ENCODE peak calls at places on chromosomes 12 and 14, in eight cellular contexts. Q, K, J, M, U, P, Z and Y are unnamed samples.

GRCh38 chr12:84875241-84875640 is 37.4 kb downstream of the SLC6A15 start:
- DNase-seq in M (no peak), Q (no peak), Z (no peak), J (no peak), P (no peak), K (no peak), U (no peak), Y (no peak)

GRCh38 chr12:56374726-56375597 is 12.3 kb upstream of the APOF start:
- DNase-seq in J (no peak), Z (no peak), Q (no peak), U (no peak), P (no peak), M (no peak), K (no peak), Y (no peak)

GRCh38 chr14:61466249-61466904 is 145.0 kb downstream of the PRKCH start:
- DNase-seq in P (peak), U (peak), Q (no peak), K (peak), M (no peak), Z (peak), J (peak), Y (no peak)

GRCh38 chr14:101476931-101477553 is 84.3 kb upstream of the DIO3 start:
- DNase-seq in Q (no peak), Z (peak), J (no peak), K (no peak), U (no peak), M (peak), P (peak), Y (no peak)

GRCh38 chr12:131591136-131591535 is 119.8 kb upstream of the SFSWAP start:
- DNase-seq in K (no peak), M (no peak), U (no peak), P (no peak), J (no peak), Q (no peak), Z (no peak), Y (no peak)

GRCh38 chr12:68440068-68440581 is 108.0 kb upstream of the MDM1 start:
- DNase-seq in Z (no peak), M (no peak), U (no peak), P (peak), Q (no peak), J (peak), K (peak), Y (no peak)

GRCh38 chr12:12267801-12268200 is 957 bp upstream of the LRP6 start:
- DNase-seq in U (no peak), J (no peak), P (no peak), K (no peak), M (peak), Q (no peak), Z (peak), Y (peak)

GRCh38 chr12:25959069-25959961 is 833 bp downstream of the RASSF8 start:
- DNase-seq in K (peak), Z (peak), P (peak), Q (no peak), M (peak), J (peak), U (peak), Y (no peak)

GRCh38 chr12:4091001-4091789 is 182.4 kb upstream of the CCND2 start:
- DNase-seq in K (no peak), Q (no peak), J (no peak), Z (no peak), P (no peak), M (no peak), U (no peak), Y (no peak)

GRCh38 chr14:104682107-104682593 is 7.3 kb upstream of the INF2 start:
- DNase-seq in Q (no peak), J (no peak), Z (no peak), K (no peak), U (no peak), M (no peak), P (no peak), Y (no peak)

GRCh38 chr14:96184737-96185136 is 19.9 kb upstream of the BDKRB2 start:
- DNase-seq in K (peak), U (no peak), Q (no peak), Z (no peak), J (no peak), M (no peak), P (no peak), Y (no peak)

GRCh38 chr12:108907861-108908302 is 28.0 kb downstream of the DAO start:
- DNase-seq in Z (no peak), P (no peak), J (no peak), U (no peak), K (peak), M (no peak), Q (no peak), Y (no peak)

GRCh38 chr12:43338848-43339526 is 213.0 kb downstream of the ADAMTS20 start:
- DNase-seq in M (peak), P (peak), J (peak), Q (no peak), Z (no peak), K (peak), U (peak), Y (no peak)

GRCh38 chr14:51792819-51793218 is 67.6 kb upstream of the GNG2 start:
- DNase-seq in K (peak), Q (no peak), P (no peak), U (no peak), Z (no peak), J (no peak), M (no peak), Y (no peak)

GRCh38 chr12:122064780-122065588 is 13.6 kb upstream of the MLXIP start:
- DNase-seq in P (peak), Z (peak), Q (no peak), K (peak), U (no peak), M (peak), J (peak), Y (no peak)

GRCh38 chr12:123910057-123910456 is 62.6 kb downstream of the CCDC92 start:
- DNase-seq in P (no peak), M (no peak), J (no peak), U (no peak), Z (no peak), Q (no peak), K (no peak), Y (no peak)

GRCh38 chr12:93025145-93026103 is 96.3 kb upstream of the EEA1 start:
- DNase-seq in P (peak), Z (no peak), Q (no peak), K (peak), M (peak), U (no peak), J (peak), Y (peak)

GRCh38 chr14:36221097-36221496 is 44.6 kb upstream of the PTCSC3 start:
- DNase-seq in P (no peak), J (no peak), Z (no peak), K (no peak), M (no peak), U (no peak), Q (no peak), Y (no peak)

GRCh38 chr14:87810711-87811110 is 182.3 kb downstream of the GALC start:
- DNase-seq in Q (no peak), M (no peak), J (no peak), U (no peak), Z (no peak), P (no peak), K (no peak), Y (no peak)

GRCh38 chr14:70692210-70692609 is 50.5 kb downstream of the TTC9 start:
- DNase-seq in Z (no peak), J (no peak), K (no peak), Q (no peak), M (peak), U (no peak), P (no peak), Y (no peak)

GRCh38 chr14:28677381-28677780 is 89.2 kb upstream of the FOXG1 start:
- DNase-seq in K (no peak), M (no peak), Z (no peak), J (no peak), P (no peak), U (no peak), Q (no peak), Y (no peak)

GRCh38 chr12:75660107-75660530 is 148.7 kb upstream of the KRR1 start:
- DNase-seq in Q (no peak), U (peak), Z (no peak), J (peak), P (peak), M (no peak), K (peak), Y (no peak)

GRCh38 chr12:104458645-104459555 is 2.2 kb downstream of the CHST11 start:
- DNase-seq in U (no peak), M (peak), K (peak), P (no peak), J (peak), Q (no peak), Z (peak), Y (peak)

GRCh38 chr12:131922772-131923171 is 6.3 kb upstream of the PUS1 start:
- DNase-seq in K (no peak), Z (no peak), Q (no peak), M (no peak), J (no peak), P (no peak), U (no peak), Y (no peak)

GRCh38 chr12:118884226-118884625 is 97.1 kb upstream of the SRRM4 start:
- DNase-seq in M (no peak), U (no peak), Q (no peak), Z (no peak), J (no peak), P (no peak), K (no peak), Y (no peak)

GRCh38 chr14:104473244-104473565 is 106.4 kb upstream of the C14orf180 start:
- DNase-seq in Q (no peak), Z (no peak), J (no peak), P (no peak), K (no peak), M (no peak), U (no peak), Y (no peak)

GRCh38 chr14:105250008-105250366 is 1.7 kb downstream of the BTBD6 start:
- DNase-seq in J (no peak), Z (no peak), Q (no peak), U (no peak), P (no peak), M (no peak), K (no peak), Y (no peak)

GRCh38 chr14:102280376-102280962 is 24.5 kb downstream of the MOK start:
- DNase-seq in J (peak), M (no peak), U (peak), P (peak), Q (no peak), Z (no peak), K (peak), Y (no peak)

GRCh38 chr12:130674676-130675075 is 41.4 kb downstream of the RIMBP2 start:
- DNase-seq in M (no peak), Q (no peak), Z (no peak), J (no peak), U (no peak), P (no peak), K (no peak), Y (no peak)

GRCh38 chr12:105983622-105984325 is 155.0 kb downstream of the NUAK1 start:
- DNase-seq in M (no peak), U (peak), P (peak), Q (no peak), Z (no peak), K (peak), J (peak), Y (no peak)

GRCh38 chr12:89414851-89415250 is 62.5 kb upstream of the DUSP6 start:
- DNase-seq in K (peak), P (no peak), M (no peak), J (peak), Z (no peak), Q (no peak), U (peak), Y (no peak)

GRCh38 chr12:8057839-8058238 is 8.3 kb downstream of the C3AR1 start:
- DNase-seq in Q (no peak), M (no peak), J (peak), Z (no peak), P (no peak), U (no peak), K (peak), Y (no peak)

GRCh38 chr12:91841786-91842185 is 303.9 kb downstream of the BTG1 start:
- DNase-seq in J (no peak), Z (no peak), M (no peak), K (no peak), P (no peak), U (no peak), Q (no peak), Y (no peak)

GRCh38 chr12:102851246-102851645 is 65.8 kb downstream of the PAH start:
- DNase-seq in J (no peak), U (no peak), Q (no peak), P (no peak), Z (no peak), M (no peak), K (no peak), Y (no peak)

GRCh38 chr12:128402481-128402880 is 135.5 kb downstream of the TMEM132C start:
- DNase-seq in Z (no peak), J (no peak), P (no peak), M (no peak), Q (no peak), U (no peak), K (no peak), Y (no peak)

GRCh38 chr14:89067293-89067972 is 243.0 kb downstream of the TTC8 start:
- DNase-seq in K (no peak), U (no peak), J (no peak), M (no peak), Q (no peak), Z (no peak), P (no peak), Y (no peak)

GRCh38 chr12:109738209-109738608 is 24.6 kb downstream of the FAM222A start:
- DNase-seq in Z (no peak), P (no peak), K (no peak), J (no peak), U (no peak), Q (no peak), M (no peak), Y (no peak)

GRCh38 chr14:72788972-72789728 is 104.8 kb downstream of the DPF3 start:
- DNase-seq in P (no peak), Q (no peak), K (no peak), U (no peak), M (no peak), Z (no peak), J (no peak), Y (no peak)

GRCh38 chr12:1093166-1093751 is 102.2 kb downstream of the ERC1 start:
- DNase-seq in U (no peak), P (peak), M (peak), Z (peak), J (peak), K (peak), Q (no peak), Y (peak)

GRCh38 chr14:92751819-92752218 is 3.4 kb upstream of the LGMN start:
- DNase-seq in J (no peak), K (no peak), P (no peak), Z (no peak), M (no peak), Q (no peak), U (no peak), Y (peak)